ENCODE peak calls at places on chromosomes 6 and 20, in four cellular contexts. One of them, this sample, is unnamed. For H4K20me1, the result is how much of the 10 kb centered on the place peaks cover.

GRCh38 chr20:52031574-52032303 is 159.8 kb downstream of the ZFP64 start:
- DNase-seq in GM23338: peak
- DNase-seq in H1: no peak
- DNase-seq in IMR-90: peak
- DNase-seq in this sample: no peak

GRCh38 chr20:47681977-47682812 is 103.1 kb downstream of the SULF2 start:
- DNase-seq in H1: no peak
- DNase-seq in IMR-90: no peak
- DNase-seq in GM23338: no peak
- DNase-seq in this sample: no peak

GRCh38 chr6:150425508-150425907 is 56.7 kb downstream of the IYD start:
- DNase-seq in GM23338: no peak
- DNase-seq in H1: no peak
- DNase-seq in IMR-90: no peak
- DNase-seq in this sample: no peak

GRCh38 chr6:117491916-117492315 is 9.4 kb downstream of the DCBLD1 start:
- DNase-seq in IMR-90: peak
- DNase-seq in H1: no peak
- DNase-seq in GM23338: no peak
- DNase-seq in this sample: no peak

GRCh38 chr20:34472246-34472925 is 43.8 kb upstream of the DYNLRB1 start:
- DNase-seq in IMR-90: peak
- DNase-seq in H1: no peak
- DNase-seq in GM23338: no peak
- DNase-seq in this sample: no peak

GRCh38 chr6:22349051-22349450 is 52.2 kb upstream of the PRL start:
- DNase-seq in H1: no peak
- DNase-seq in IMR-90: no peak
- DNase-seq in GM23338: no peak
- DNase-seq in this sample: peak

GRCh38 chr6:43129434-43130194 is 41.5 kb upstream of the SRF start:
- DNase-seq in H1: no peak
- DNase-seq in GM23338: peak
- DNase-seq in IMR-90: peak
- DNase-seq in this sample: peak

GRCh38 chr20:9807176-9807575 is 31.7 kb downstream of the PAK5 start:
- DNase-seq in IMR-90: no peak
- DNase-seq in GM23338: no peak
- DNase-seq in H1: no peak
- DNase-seq in this sample: no peak

GRCh38 chr6:100446115-100446921 is 18.4 kb downstream of the SIM1 start:
- DNase-seq in GM23338: peak
- DNase-seq in H1: no peak
- DNase-seq in IMR-90: no peak
- DNase-seq in this sample: no peak

DNA sequence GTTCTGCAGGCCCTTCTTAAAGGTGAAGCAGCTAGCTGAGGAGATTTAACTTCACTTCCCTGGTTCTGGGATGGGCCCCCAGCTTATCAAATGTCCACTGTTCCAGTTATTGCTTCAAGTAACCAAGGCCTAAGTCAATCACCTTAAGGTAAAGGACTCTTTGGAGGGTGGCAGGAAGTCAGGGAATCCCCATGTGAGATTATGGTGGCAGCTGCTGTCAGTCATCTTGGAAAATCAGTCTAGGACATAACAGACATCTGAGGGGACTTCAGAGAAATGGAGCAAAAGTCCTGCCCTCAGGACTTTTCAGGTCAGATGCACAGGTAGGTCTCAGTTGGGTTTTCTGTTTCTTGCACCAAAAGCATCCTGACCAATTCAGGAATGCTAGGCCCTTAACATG is 3.8 kb downstream of the ELOVL5 start:
- DNase-seq in GM23338: no peak
- DNase-seq in IMR-90: no peak
- DNase-seq in H1: no peak
- DNase-seq in this sample: no peak
- H4K20me1 ChIP-seq in GM23338: half or more
- H4K20me1 ChIP-seq in IMR-90: half or more
- H4K20me1 ChIP-seq in H1: under half
- H4K20me1 ChIP-seq in this sample: half or more

GRCh38 chr6:161272600-161273355 is 1.1 kb downstream of the AGPAT4 start:
- DNase-seq in H1: no peak
- DNase-seq in IMR-90: peak
- DNase-seq in GM23338: peak
- DNase-seq in this sample: peak
- H3K27ac ChIP-seq in H1: peak
- H3K27ac ChIP-seq in IMR-90: no peak
- H3K27ac ChIP-seq in GM23338: peak
- H3K27ac ChIP-seq in this sample: no peak

DNA sequence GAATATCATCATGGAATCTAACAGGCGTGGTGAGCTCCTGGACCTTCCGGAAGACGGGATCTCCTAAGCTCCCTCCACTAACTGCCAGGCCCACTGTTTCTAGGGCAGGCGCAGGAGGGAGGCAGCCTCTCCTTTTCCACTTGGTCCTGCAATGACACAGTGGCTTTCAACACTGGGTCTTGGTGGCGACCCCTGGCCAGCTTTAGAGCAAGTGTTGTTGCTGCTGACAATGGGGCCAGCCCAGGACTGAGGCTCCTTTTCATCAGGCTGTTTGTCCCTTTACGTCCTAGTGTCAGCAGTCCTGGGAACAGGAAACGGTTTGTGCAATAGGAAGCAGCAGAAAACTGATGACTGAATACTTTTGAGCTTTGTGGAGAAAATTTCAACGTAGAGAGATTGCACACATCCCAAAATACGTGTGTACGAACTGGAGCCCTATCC is 9.7 kb upstream of the QKI start:
- DNase-seq in H1: no peak
- DNase-seq in IMR-90: no peak
- DNase-seq in GM23338: no peak
- DNase-seq in this sample: no peak
- H2AFZ ChIP-seq in H1: no peak
- H2AFZ ChIP-seq in IMR-90: peak
- H2AFZ ChIP-seq in GM23338: no peak
- H2AFZ ChIP-seq in this sample: no peak

DNA sequence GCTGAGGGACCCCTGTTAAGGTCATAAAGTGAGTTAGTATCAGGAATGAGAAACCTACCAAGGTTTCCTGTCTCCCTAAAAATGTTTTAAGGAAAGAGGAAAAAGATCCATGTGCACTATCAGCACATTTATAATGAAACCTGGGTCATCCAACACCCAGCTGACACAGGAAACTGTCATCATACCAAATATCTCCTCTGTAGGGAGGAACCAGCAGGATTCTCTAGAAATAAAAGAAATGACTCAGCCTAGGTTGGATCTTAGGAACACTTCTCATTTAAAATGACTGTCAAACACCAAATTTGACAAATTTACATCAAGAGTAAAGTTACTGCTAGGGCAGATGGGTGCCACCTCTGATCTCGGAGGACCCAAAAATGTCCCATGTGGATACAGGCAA is 21.7 kb downstream of the GFOD1 start:
- DNase-seq in IMR-90: no peak
- DNase-seq in GM23338: no peak
- DNase-seq in H1: no peak
- DNase-seq in this sample: no peak
- H4K20me1 ChIP-seq in IMR-90: under half
- H4K20me1 ChIP-seq in GM23338: under half
- H4K20me1 ChIP-seq in H1: under half
- H4K20me1 ChIP-seq in this sample: under half

GRCh38 chr20:50598074-50598473 is 87.9 kb downstream of the PTPN1 start:
- DNase-seq in H1: no peak
- DNase-seq in IMR-90: no peak
- DNase-seq in GM23338: no peak
- DNase-seq in this sample: no peak

GRCh38 chr20:50595988-50596693 is 86.0 kb downstream of the PTPN1 start:
- DNase-seq in GM23338: peak
- DNase-seq in IMR-90: peak
- DNase-seq in H1: no peak
- DNase-seq in this sample: no peak

GRCh38 chr20:50596694-50597021 is 86.5 kb downstream of the PTPN1 start:
- DNase-seq in IMR-90: no peak
- DNase-seq in GM23338: no peak
- DNase-seq in H1: no peak
- DNase-seq in this sample: no peak

GRCh38 chr20:50595433-50595895 is 85.3 kb downstream of the PTPN1 start:
- DNase-seq in GM23338: no peak
- DNase-seq in H1: no peak
- DNase-seq in IMR-90: no peak
- DNase-seq in this sample: no peak

GRCh38 chr20:50597406-50597969 is 87.3 kb downstream of the PTPN1 start:
- DNase-seq in H1: no peak
- DNase-seq in GM23338: no peak
- DNase-seq in IMR-90: no peak
- DNase-seq in this sample: no peak
- H3K27ac ChIP-seq in H1: no peak
- H3K27ac ChIP-seq in GM23338: no peak
- H3K27ac ChIP-seq in IMR-90: no peak
- H3K27ac ChIP-seq in this sample: no peak